ENCODE peak calls at places on chromosomes 13 and 19, in four cellular contexts. One of them, this sample, is unnamed.

GRCh38 chr13:39406688-39407087 is 196.3 kb downstream of the LHFPL6 start:
- DNase-seq in stimulated activated effector memory CD8-positive, alpha-beta T cell treated with anti-CD3 and anti-CD28 coated beads, Interleukin-12 subunit alpha, Interleukin-12 subunit beta, amount 100 ng/mL, for 72 hours: no peak
- DNase-seq in 8988T: no peak
- DNase-seq in putamen: no peak
- DNase-seq in this sample: no peak

GRCh38 chr13:95019886-95020285 is 281.4 kb downstream of the ABCC4 start:
- DNase-seq in putamen: no peak
- DNase-seq in stimulated activated effector memory CD8-positive, alpha-beta T cell treated with anti-CD3 and anti-CD28 coated beads, Interleukin-12 subunit alpha, Interleukin-12 subunit beta, amount 100 ng/mL, for 72 hours: no peak
- DNase-seq in 8988T: no peak
- DNase-seq in this sample: no peak

GRCh38 chr13:52414051-52414450 is 8.1 kb upstream of the THSD1 start:
- DNase-seq in 8988T: no peak
- DNase-seq in putamen: no peak
- DNase-seq in stimulated activated effector memory CD8-positive, alpha-beta T cell treated with anti-CD3 and anti-CD28 coated beads, Interleukin-12 subunit alpha, Interleukin-12 subunit beta, amount 100 ng/mL, for 72 hours: no peak
- DNase-seq in this sample: no peak

GRCh38 chr19:4911314-4911713 is 2.0 kb downstream of the UHRF1 start:
- DNase-seq in stimulated activated effector memory CD8-positive, alpha-beta T cell treated with anti-CD3 and anti-CD28 coated beads, Interleukin-12 subunit alpha, Interleukin-12 subunit beta, amount 100 ng/mL, for 72 hours: no peak
- DNase-seq in 8988T: no peak
- DNase-seq in putamen: no peak
- DNase-seq in this sample: no peak

GRCh38 chr19:2070986-2071673 is 20.1 kb upstream of the MKNK2 start:
- DNase-seq in putamen: no peak
- DNase-seq in stimulated activated effector memory CD8-positive, alpha-beta T cell treated with anti-CD3 and anti-CD28 coated beads, Interleukin-12 subunit alpha, Interleukin-12 subunit beta, amount 100 ng/mL, for 72 hours: no peak
- DNase-seq in 8988T: no peak
- DNase-seq in this sample: no peak

GRCh38 chr19:38224014-38224862 is at the start of gene DPF1:
- DNase-seq in 8988T: peak; percentile 100
- DNase-seq in stimulated activated effector memory CD8-positive, alpha-beta T cell treated with anti-CD3 and anti-CD28 coated beads, Interleukin-12 subunit alpha, Interleukin-12 subunit beta, amount 100 ng/mL, for 72 hours: peak; percentile 69
- DNase-seq in putamen: peak; percentile 74
- DNase-seq in this sample: no peak

GRCh38 chr19:57559008-57559403 is 657 bp downstream of the ZNF550 start:
- DNase-seq in putamen: no peak
- DNase-seq in 8988T: no peak
- DNase-seq in stimulated activated effector memory CD8-positive, alpha-beta T cell treated with anti-CD3 and anti-CD28 coated beads, Interleukin-12 subunit alpha, Interleukin-12 subunit beta, amount 100 ng/mL, for 72 hours: no peak
- DNase-seq in this sample: no peak

GRCh38 chr13:97781891-97782305 is 171.6 kb upstream of the IPO5 start:
- DNase-seq in 8988T: no peak
- DNase-seq in stimulated activated effector memory CD8-positive, alpha-beta T cell treated with anti-CD3 and anti-CD28 coated beads, Interleukin-12 subunit alpha, Interleukin-12 subunit beta, amount 100 ng/mL, for 72 hours: no peak
- DNase-seq in putamen: no peak
- DNase-seq in this sample: no peak

GRCh38 chr13:37797606-37798005 is 72.0 kb downstream of the TRPC4 start:
- DNase-seq in 8988T: no peak
- DNase-seq in putamen: no peak
- DNase-seq in stimulated activated effector memory CD8-positive, alpha-beta T cell treated with anti-CD3 and anti-CD28 coated beads, Interleukin-12 subunit alpha, Interleukin-12 subunit beta, amount 100 ng/mL, for 72 hours: no peak
- DNase-seq in this sample: no peak

GRCh38 chr13:113357529-113357928 is 6.4 kb downstream of the GRTP1 start:
- DNase-seq in stimulated activated effector memory CD8-positive, alpha-beta T cell treated with anti-CD3 and anti-CD28 coated beads, Interleukin-12 subunit alpha, Interleukin-12 subunit beta, amount 100 ng/mL, for 72 hours: no peak
- DNase-seq in putamen: no peak
- DNase-seq in 8988T: no peak
- DNase-seq in this sample: no peak

GRCh38 chr19:18274303-18274775 is at the start of gene IQCN:
- DNase-seq in 8988T: no peak
- DNase-seq in putamen: no peak
- DNase-seq in stimulated activated effector memory CD8-positive, alpha-beta T cell treated with anti-CD3 and anti-CD28 coated beads, Interleukin-12 subunit alpha, Interleukin-12 subunit beta, amount 100 ng/mL, for 72 hours: no peak
- DNase-seq in this sample: no peak

GRCh38 chr13:29511980-29512379 is 83.5 kb downstream of the SLC7A1 start:
- DNase-seq in 8988T: no peak
- DNase-seq in putamen: no peak
- DNase-seq in stimulated activated effector memory CD8-positive, alpha-beta T cell treated with anti-CD3 and anti-CD28 coated beads, Interleukin-12 subunit alpha, Interleukin-12 subunit beta, amount 100 ng/mL, for 72 hours: no peak
- DNase-seq in this sample: no peak

GRCh38 chr13:27788271-27788670 is 4.0 kb upstream of the GSX1 start:
- DNase-seq in putamen: no peak
- DNase-seq in stimulated activated effector memory CD8-positive, alpha-beta T cell treated with anti-CD3 and anti-CD28 coated beads, Interleukin-12 subunit alpha, Interleukin-12 subunit beta, amount 100 ng/mL, for 72 hours: no peak
- DNase-seq in 8988T: no peak
- DNase-seq in this sample: no peak